ENCODE peak calls at places on chromosomes 5 and 9, in ten cellular contexts. One of them, this sample, is unnamed.

GRCh38 chr9:98411981-98412561 is 156.6 kb upstream of the TBC1D2 start:
- DNase-seq in lung microvascular endothelial cell: no peak
- DNase-seq in adrenal gland: no peak
- DNase-seq in NCI-H2029 treated with DMSO at 0.1 percent for 48 hours: no peak
- DNase-seq in cerebellum: no peak
- DNase-seq in HuH-7: no peak
- DNase-seq in fibroblast of pulmonary artery: no peak
- DNase-seq in sigmoid colon: no peak
- DNase-seq in CD4-positive, CD25-positive, alpha-beta regulatory T cell: no peak
- DNase-seq in stimulated activated CD4-positive, alpha-beta T cell treated with anti-CD3 and anti-CD28 coated beads, Interleukin-2, amount 100 ng/mL, for 48 hours: no peak
- DNase-seq in this sample: no peak

GRCh38 chr5:59829389-59829788 is 64.1 kb downstream of the PDE4D start:
- DNase-seq in CD4-positive, CD25-positive, alpha-beta regulatory T cell: no peak
- DNase-seq in NCI-H2029 treated with DMSO at 0.1 percent for 48 hours: no peak
- DNase-seq in lung microvascular endothelial cell: no peak
- DNase-seq in stimulated activated CD4-positive, alpha-beta T cell treated with anti-CD3 and anti-CD28 coated beads, Interleukin-2, amount 100 ng/mL, for 48 hours: no peak
- DNase-seq in fibroblast of pulmonary artery: peak; percentile 79
- DNase-seq in sigmoid colon: no peak
- DNase-seq in cerebellum: no peak
- DNase-seq in HuH-7: no peak
- DNase-seq in adrenal gland: no peak
- DNase-seq in this sample: no peak

GRCh38 chr5:139543423-139543991 is 17.6 kb upstream of the UBE2D2 start:
- DNase-seq in adrenal gland: peak; percentile 64
- DNase-seq in NCI-H2029 treated with DMSO at 0.1 percent for 48 hours: no peak
- DNase-seq in cerebellum: no peak
- DNase-seq in fibroblast of pulmonary artery: peak; percentile 27
- DNase-seq in stimulated activated CD4-positive, alpha-beta T cell treated with anti-CD3 and anti-CD28 coated beads, Interleukin-2, amount 100 ng/mL, for 48 hours: no peak
- DNase-seq in lung microvascular endothelial cell: peak; percentile 77
- DNase-seq in sigmoid colon: peak; percentile 69
- DNase-seq in CD4-positive, CD25-positive, alpha-beta regulatory T cell: peak; percentile 73
- DNase-seq in HuH-7: peak; percentile 32
- DNase-seq in this sample: peak; percentile 43

GRCh38 chr9:95087659-95088242 is 229.8 kb downstream of the FANCC start:
- DNase-seq in CD4-positive, CD25-positive, alpha-beta regulatory T cell: peak; percentile 14
- DNase-seq in fibroblast of pulmonary artery: no peak
- DNase-seq in stimulated activated CD4-positive, alpha-beta T cell treated with anti-CD3 and anti-CD28 coated beads, Interleukin-2, amount 100 ng/mL, for 48 hours: no peak
- DNase-seq in sigmoid colon: peak; percentile 72
- DNase-seq in NCI-H2029 treated with DMSO at 0.1 percent for 48 hours: peak; percentile 39
- DNase-seq in lung microvascular endothelial cell: peak; percentile 20
- DNase-seq in HuH-7: no peak
- DNase-seq in cerebellum: no peak
- DNase-seq in adrenal gland: no peak
- DNase-seq in this sample: no peak

GRCh38 chr5:132475939-132476852 is 14.4 kb downstream of the IRF1 start:
- DNase-seq in NCI-H2029 treated with DMSO at 0.1 percent for 48 hours: no peak
- DNase-seq in stimulated activated CD4-positive, alpha-beta T cell treated with anti-CD3 and anti-CD28 coated beads, Interleukin-2, amount 100 ng/mL, for 48 hours: no peak
- DNase-seq in cerebellum: no peak
- DNase-seq in adrenal gland: peak; percentile 71
- DNase-seq in fibroblast of pulmonary artery: no peak
- DNase-seq in lung microvascular endothelial cell: no peak
- DNase-seq in CD4-positive, CD25-positive, alpha-beta regulatory T cell: no peak
- DNase-seq in HuH-7: no peak
- DNase-seq in sigmoid colon: peak; percentile 58
- DNase-seq in this sample: no peak

GRCh38 chr5:132481243-132482211 is 9.0 kb downstream of the IRF1 start:
- DNase-seq in HuH-7: no peak
- DNase-seq in fibroblast of pulmonary artery: no peak
- DNase-seq in lung microvascular endothelial cell: no peak
- DNase-seq in stimulated activated CD4-positive, alpha-beta T cell treated with anti-CD3 and anti-CD28 coated beads, Interleukin-2, amount 100 ng/mL, for 48 hours: no peak
- DNase-seq in NCI-H2029 treated with DMSO at 0.1 percent for 48 hours: no peak
- DNase-seq in CD4-positive, CD25-positive, alpha-beta regulatory T cell: peak; percentile 49
- DNase-seq in cerebellum: no peak
- DNase-seq in adrenal gland: no peak
- DNase-seq in sigmoid colon: peak; percentile 32
- DNase-seq in this sample: no peak

GRCh38 chr5:25345240-25345771 is 700.5 kb upstream of the CDH10 start:
- DNase-seq in CD4-positive, CD25-positive, alpha-beta regulatory T cell: no peak
- DNase-seq in adrenal gland: no peak
- DNase-seq in cerebellum: peak; percentile 1
- DNase-seq in sigmoid colon: no peak
- DNase-seq in stimulated activated CD4-positive, alpha-beta T cell treated with anti-CD3 and anti-CD28 coated beads, Interleukin-2, amount 100 ng/mL, for 48 hours: no peak
- DNase-seq in NCI-H2029 treated with DMSO at 0.1 percent for 48 hours: no peak
- DNase-seq in HuH-7: no peak
- DNase-seq in lung microvascular endothelial cell: no peak
- DNase-seq in fibroblast of pulmonary artery: no peak
- DNase-seq in this sample: no peak

GRCh38 chr5:124027441-124027840 is 515.5 kb downstream of the CSNK1G3 start:
- DNase-seq in stimulated activated CD4-positive, alpha-beta T cell treated with anti-CD3 and anti-CD28 coated beads, Interleukin-2, amount 100 ng/mL, for 48 hours: no peak
- DNase-seq in cerebellum: no peak
- DNase-seq in CD4-positive, CD25-positive, alpha-beta regulatory T cell: no peak
- DNase-seq in lung microvascular endothelial cell: no peak
- DNase-seq in NCI-H2029 treated with DMSO at 0.1 percent for 48 hours: no peak
- DNase-seq in HuH-7: no peak
- DNase-seq in fibroblast of pulmonary artery: no peak
- DNase-seq in adrenal gland: no peak
- DNase-seq in sigmoid colon: no peak
- DNase-seq in this sample: no peak

GRCh38 chr9:123851851-123852250 is 78.1 kb downstream of the DENND1A start:
- DNase-seq in CD4-positive, CD25-positive, alpha-beta regulatory T cell: no peak
- DNase-seq in fibroblast of pulmonary artery: no peak
- DNase-seq in adrenal gland: no peak
- DNase-seq in lung microvascular endothelial cell: no peak
- DNase-seq in sigmoid colon: no peak
- DNase-seq in stimulated activated CD4-positive, alpha-beta T cell treated with anti-CD3 and anti-CD28 coated beads, Interleukin-2, amount 100 ng/mL, for 48 hours: no peak
- DNase-seq in cerebellum: no peak
- DNase-seq in HuH-7: no peak
- DNase-seq in NCI-H2029 treated with DMSO at 0.1 percent for 48 hours: no peak
- DNase-seq in this sample: no peak

GRCh38 chr9:33350310-33350709 is 52.1 kb downstream of the AQP7 start:
- DNase-seq in NCI-H2029 treated with DMSO at 0.1 percent for 48 hours: no peak
- DNase-seq in HuH-7: no peak
- DNase-seq in stimulated activated CD4-positive, alpha-beta T cell treated with anti-CD3 and anti-CD28 coated beads, Interleukin-2, amount 100 ng/mL, for 48 hours: no peak
- DNase-seq in lung microvascular endothelial cell: peak; percentile 61
- DNase-seq in adrenal gland: no peak
- DNase-seq in cerebellum: no peak
- DNase-seq in fibroblast of pulmonary artery: peak; percentile 80
- DNase-seq in sigmoid colon: no peak
- DNase-seq in CD4-positive, CD25-positive, alpha-beta regulatory T cell: no peak
- DNase-seq in this sample: no peak

GRCh38 chr5:150633424-150633823 is 7.0 kb upstream of the SYNPO start:
- DNase-seq in stimulated activated CD4-positive, alpha-beta T cell treated with anti-CD3 and anti-CD28 coated beads, Interleukin-2, amount 100 ng/mL, for 48 hours: no peak
- DNase-seq in sigmoid colon: no peak
- DNase-seq in fibroblast of pulmonary artery: no peak
- DNase-seq in cerebellum: no peak
- DNase-seq in lung microvascular endothelial cell: no peak
- DNase-seq in CD4-positive, CD25-positive, alpha-beta regulatory T cell: no peak
- DNase-seq in adrenal gland: peak; percentile 31
- DNase-seq in NCI-H2029 treated with DMSO at 0.1 percent for 48 hours: no peak
- DNase-seq in HuH-7: no peak
- DNase-seq in this sample: no peak

GRCh38 chr9:112647596-112647995 is 70.3 kb downstream of the INIP start:
- DNase-seq in lung microvascular endothelial cell: no peak
- DNase-seq in fibroblast of pulmonary artery: no peak
- DNase-seq in sigmoid colon: no peak
- DNase-seq in CD4-positive, CD25-positive, alpha-beta regulatory T cell: no peak
- DNase-seq in cerebellum: no peak
- DNase-seq in adrenal gland: no peak
- DNase-seq in NCI-H2029 treated with DMSO at 0.1 percent for 48 hours: no peak
- DNase-seq in HuH-7: no peak
- DNase-seq in stimulated activated CD4-positive, alpha-beta T cell treated with anti-CD3 and anti-CD28 coated beads, Interleukin-2, amount 100 ng/mL, for 48 hours: no peak
- DNase-seq in this sample: no peak

GRCh38 chr5:89401012-89401411 is 518.0 kb upstream of the MEF2C start:
- DNase-seq in stimulated activated CD4-positive, alpha-beta T cell treated with anti-CD3 and anti-CD28 coated beads, Interleukin-2, amount 100 ng/mL, for 48 hours: no peak
- DNase-seq in HuH-7: no peak
- DNase-seq in CD4-positive, CD25-positive, alpha-beta regulatory T cell: no peak
- DNase-seq in adrenal gland: no peak
- DNase-seq in lung microvascular endothelial cell: no peak
- DNase-seq in NCI-H2029 treated with DMSO at 0.1 percent for 48 hours: no peak
- DNase-seq in cerebellum: no peak
- DNase-seq in fibroblast of pulmonary artery: no peak
- DNase-seq in sigmoid colon: no peak
- DNase-seq in this sample: no peak

GRCh38 chr9:108603141-108603540 is 252.6 kb downstream of the ACTL7B start:
- DNase-seq in sigmoid colon: no peak
- DNase-seq in lung microvascular endothelial cell: no peak
- DNase-seq in CD4-positive, CD25-positive, alpha-beta regulatory T cell: no peak
- DNase-seq in NCI-H2029 treated with DMSO at 0.1 percent for 48 hours: no peak
- DNase-seq in cerebellum: no peak
- DNase-seq in stimulated activated CD4-positive, alpha-beta T cell treated with anti-CD3 and anti-CD28 coated beads, Interleukin-2, amount 100 ng/mL, for 48 hours: no peak
- DNase-seq in adrenal gland: peak; percentile 27
- DNase-seq in fibroblast of pulmonary artery: no peak
- DNase-seq in HuH-7: no peak
- DNase-seq in this sample: no peak

GRCh38 chr5:71922584-71923106 is 184.6 kb upstream of the MAP1B start:
- DNase-seq in NCI-H2029 treated with DMSO at 0.1 percent for 48 hours: peak; percentile 23
- DNase-seq in cerebellum: no peak
- DNase-seq in CD4-positive, CD25-positive, alpha-beta regulatory T cell: peak; percentile 9
- DNase-seq in adrenal gland: no peak
- DNase-seq in fibroblast of pulmonary artery: peak; percentile 90
- DNase-seq in HuH-7: no peak
- DNase-seq in stimulated activated CD4-positive, alpha-beta T cell treated with anti-CD3 and anti-CD28 coated beads, Interleukin-2, amount 100 ng/mL, for 48 hours: no peak
- DNase-seq in lung microvascular endothelial cell: peak; percentile 83
- DNase-seq in sigmoid colon: no peak
- DNase-seq in this sample: peak; percentile 92

GRCh38 chr5:154087260-154087659 is 48.5 kb downstream of the MFAP3 start:
- DNase-seq in adrenal gland: no peak
- DNase-seq in HuH-7: no peak
- DNase-seq in CD4-positive, CD25-positive, alpha-beta regulatory T cell: no peak
- DNase-seq in fibroblast of pulmonary artery: peak; percentile 6
- DNase-seq in sigmoid colon: no peak
- DNase-seq in NCI-H2029 treated with DMSO at 0.1 percent for 48 hours: no peak
- DNase-seq in cerebellum: no peak
- DNase-seq in stimulated activated CD4-positive, alpha-beta T cell treated with anti-CD3 and anti-CD28 coated beads, Interleukin-2, amount 100 ng/mL, for 48 hours: no peak
- DNase-seq in lung microvascular endothelial cell: peak; percentile 51
- DNase-seq in this sample: no peak

GRCh38 chr9:23683021-23683431 is 143.0 kb downstream of the ELAVL2 start:
- DNase-seq in sigmoid colon: no peak
- DNase-seq in cerebellum: no peak
- DNase-seq in fibroblast of pulmonary artery: no peak
- DNase-seq in NCI-H2029 treated with DMSO at 0.1 percent for 48 hours: no peak
- DNase-seq in adrenal gland: no peak
- DNase-seq in CD4-positive, CD25-positive, alpha-beta regulatory T cell: no peak
- DNase-seq in lung microvascular endothelial cell: no peak
- DNase-seq in HuH-7: no peak
- DNase-seq in stimulated activated CD4-positive, alpha-beta T cell treated with anti-CD3 and anti-CD28 coated beads, Interleukin-2, amount 100 ng/mL, for 48 hours: no peak
- DNase-seq in this sample: peak; percentile 6

GRCh38 chr5:135921388-135921787 is 25.7 kb upstream of the IL9 start:
- DNase-seq in adrenal gland: no peak
- DNase-seq in lung microvascular endothelial cell: no peak
- DNase-seq in sigmoid colon: no peak
- DNase-seq in cerebellum: no peak
- DNase-seq in fibroblast of pulmonary artery: peak; percentile 64
- DNase-seq in HuH-7: no peak
- DNase-seq in NCI-H2029 treated with DMSO at 0.1 percent for 48 hours: no peak
- DNase-seq in CD4-positive, CD25-positive, alpha-beta regulatory T cell: no peak
- DNase-seq in stimulated activated CD4-positive, alpha-beta T cell treated with anti-CD3 and anti-CD28 coated beads, Interleukin-2, amount 100 ng/mL, for 48 hours: no peak
- DNase-seq in this sample: no peak

GRCh38 chr5:35557199-35557598 is 60.5 kb upstream of the SPEF2 start:
- DNase-seq in fibroblast of pulmonary artery: no peak
- DNase-seq in stimulated activated CD4-positive, alpha-beta T cell treated with anti-CD3 and anti-CD28 coated beads, Interleukin-2, amount 100 ng/mL, for 48 hours: no peak
- DNase-seq in NCI-H2029 treated with DMSO at 0.1 percent for 48 hours: no peak
- DNase-seq in cerebellum: no peak
- DNase-seq in lung microvascular endothelial cell: no peak
- DNase-seq in sigmoid colon: no peak
- DNase-seq in CD4-positive, CD25-positive, alpha-beta regulatory T cell: no peak
- DNase-seq in adrenal gland: no peak
- DNase-seq in HuH-7: no peak
- DNase-seq in this sample: no peak

GRCh38 chr5:56640763-56641406 is 174.5 kb upstream of the MAP3K1 start:
- DNase-seq in sigmoid colon: peak; percentile 69
- DNase-seq in cerebellum: no peak
- DNase-seq in fibroblast of pulmonary artery: no peak
- DNase-seq in stimulated activated CD4-positive, alpha-beta T cell treated with anti-CD3 and anti-CD28 coated beads, Interleukin-2, amount 100 ng/mL, for 48 hours: no peak
- DNase-seq in lung microvascular endothelial cell: no peak
- DNase-seq in CD4-positive, CD25-positive, alpha-beta regulatory T cell: no peak
- DNase-seq in HuH-7: no peak
- DNase-seq in NCI-H2029 treated with DMSO at 0.1 percent for 48 hours: peak; percentile 53
- DNase-seq in adrenal gland: peak; percentile 23
- DNase-seq in this sample: no peak

GRCh38 chr5:153974131-153974812 is 64.4 kb downstream of the FAM114A2 start:
- DNase-seq in HuH-7: peak; percentile 43
- DNase-seq in sigmoid colon: no peak
- DNase-seq in lung microvascular endothelial cell: peak; percentile 72
- DNase-seq in CD4-positive, CD25-positive, alpha-beta regulatory T cell: peak; percentile 59
- DNase-seq in stimulated activated CD4-positive, alpha-beta T cell treated with anti-CD3 and anti-CD28 coated beads, Interleukin-2, amount 100 ng/mL, for 48 hours: peak; percentile 12
- DNase-seq in fibroblast of pulmonary artery: peak; percentile 77
- DNase-seq in adrenal gland: peak; percentile 20
- DNase-seq in cerebellum: peak; percentile 44
- DNase-seq in NCI-H2029 treated with DMSO at 0.1 percent for 48 hours: peak; percentile 29
- DNase-seq in this sample: peak; percentile 37

GRCh38 chr9:101468116-101468515 is 32.5 kb upstream of the ALDOB start:
- DNase-seq in lung microvascular endothelial cell: no peak
- DNase-seq in HuH-7: no peak
- DNase-seq in sigmoid colon: no peak
- DNase-seq in cerebellum: no peak
- DNase-seq in CD4-positive, CD25-positive, alpha-beta regulatory T cell: no peak
- DNase-seq in fibroblast of pulmonary artery: no peak
- DNase-seq in stimulated activated CD4-positive, alpha-beta T cell treated with anti-CD3 and anti-CD28 coated beads, Interleukin-2, amount 100 ng/mL, for 48 hours: no peak
- DNase-seq in adrenal gland: no peak
- DNase-seq in NCI-H2029 treated with DMSO at 0.1 percent for 48 hours: no peak
- DNase-seq in this sample: no peak

GRCh38 chr5:177306674-177307543 is 3.3 kb downstream of the PRELID1 start:
- DNase-seq in CD4-positive, CD25-positive, alpha-beta regulatory T cell: no peak
- DNase-seq in stimulated activated CD4-positive, alpha-beta T cell treated with anti-CD3 and anti-CD28 coated beads, Interleukin-2, amount 100 ng/mL, for 48 hours: no peak
- DNase-seq in NCI-H2029 treated with DMSO at 0.1 percent for 48 hours: no peak
- DNase-seq in adrenal gland: no peak
- DNase-seq in lung microvascular endothelial cell: peak; percentile 81
- DNase-seq in cerebellum: no peak
- DNase-seq in sigmoid colon: no peak
- DNase-seq in HuH-7: no peak
- DNase-seq in fibroblast of pulmonary artery: peak; percentile 68
- DNase-seq in this sample: peak; percentile 70

GRCh38 chr9:68762570-68762969 is 57.5 kb downstream of the PIP5K1B start:
- DNase-seq in cerebellum: no peak
- DNase-seq in fibroblast of pulmonary artery: no peak
- DNase-seq in sigmoid colon: no peak
- DNase-seq in lung microvascular endothelial cell: no peak
- DNase-seq in stimulated activated CD4-positive, alpha-beta T cell treated with anti-CD3 and anti-CD28 coated beads, Interleukin-2, amount 100 ng/mL, for 48 hours: no peak
- DNase-seq in HuH-7: no peak
- DNase-seq in CD4-positive, CD25-positive, alpha-beta regulatory T cell: no peak
- DNase-seq in adrenal gland: no peak
- DNase-seq in NCI-H2029 treated with DMSO at 0.1 percent for 48 hours: peak; percentile 81
- DNase-seq in this sample: no peak

GRCh38 chr5:142070734-142071133 is 37.8 kb upstream of the NDFIP1 start:
- DNase-seq in NCI-H2029 treated with DMSO at 0.1 percent for 48 hours: no peak
- DNase-seq in sigmoid colon: no peak
- DNase-seq in fibroblast of pulmonary artery: no peak
- DNase-seq in adrenal gland: no peak
- DNase-seq in stimulated activated CD4-positive, alpha-beta T cell treated with anti-CD3 and anti-CD28 coated beads, Interleukin-2, amount 100 ng/mL, for 48 hours: no peak
- DNase-seq in CD4-positive, CD25-positive, alpha-beta regulatory T cell: peak; percentile 46
- DNase-seq in lung microvascular endothelial cell: no peak
- DNase-seq in cerebellum: no peak
- DNase-seq in HuH-7: no peak
- DNase-seq in this sample: no peak

GRCh38 chr5:118076490-118076889 is 911.9 kb downstream of the DTWD2 start:
- DNase-seq in cerebellum: no peak
- DNase-seq in CD4-positive, CD25-positive, alpha-beta regulatory T cell: no peak
- DNase-seq in fibroblast of pulmonary artery: no peak
- DNase-seq in NCI-H2029 treated with DMSO at 0.1 percent for 48 hours: no peak
- DNase-seq in sigmoid colon: no peak
- DNase-seq in stimulated activated CD4-positive, alpha-beta T cell treated with anti-CD3 and anti-CD28 coated beads, Interleukin-2, amount 100 ng/mL, for 48 hours: no peak
- DNase-seq in adrenal gland: no peak
- DNase-seq in lung microvascular endothelial cell: no peak
- DNase-seq in HuH-7: no peak
- DNase-seq in this sample: no peak

GRCh38 chr9:26313108-26313507 is 579.5 kb downstream of the CAAP1 start:
- DNase-seq in lung microvascular endothelial cell: no peak
- DNase-seq in sigmoid colon: no peak
- DNase-seq in stimulated activated CD4-positive, alpha-beta T cell treated with anti-CD3 and anti-CD28 coated beads, Interleukin-2, amount 100 ng/mL, for 48 hours: no peak
- DNase-seq in HuH-7: no peak
- DNase-seq in NCI-H2029 treated with DMSO at 0.1 percent for 48 hours: no peak
- DNase-seq in CD4-positive, CD25-positive, alpha-beta regulatory T cell: no peak
- DNase-seq in adrenal gland: no peak
- DNase-seq in fibroblast of pulmonary artery: no peak
- DNase-seq in cerebellum: no peak
- DNase-seq in this sample: no peak

GRCh38 chr9:69202556-69202955 is 28.5 kb downstream of the TJP2 start:
- DNase-seq in sigmoid colon: no peak
- DNase-seq in lung microvascular endothelial cell: no peak
- DNase-seq in CD4-positive, CD25-positive, alpha-beta regulatory T cell: no peak
- DNase-seq in adrenal gland: no peak
- DNase-seq in fibroblast of pulmonary artery: no peak
- DNase-seq in stimulated activated CD4-positive, alpha-beta T cell treated with anti-CD3 and anti-CD28 coated beads, Interleukin-2, amount 100 ng/mL, for 48 hours: no peak
- DNase-seq in HuH-7: no peak
- DNase-seq in cerebellum: no peak
- DNase-seq in NCI-H2029 treated with DMSO at 0.1 percent for 48 hours: no peak
- DNase-seq in this sample: no peak